ENCODE peak calls at places on chromosomes 12 and 14, in five cellular contexts. One of them, this sample, is unnamed.

GRCh38 chr14:32512813-32513212 is 183.7 kb downstream of the AKAP6 start:
- DNase-seq in AG04450: no peak
- DNase-seq in activated T-cell treated with anti-CD3 and anti-CD28 coated beads, Interleukin-2, amount 50 U/mL, for 1 hour: no peak
- DNase-seq in HS-27A: no peak
- DNase-seq in HT1080: no peak
- DNase-seq in this sample: no peak

GRCh38 chr14:100476012-100476822 is 111.0 kb downstream of the BEGAIN start:
- DNase-seq in HS-27A: peak; percentile 5
- DNase-seq in AG04450: peak; percentile 76
- DNase-seq in HT1080: peak; percentile 98
- DNase-seq in activated T-cell treated with anti-CD3 and anti-CD28 coated beads, Interleukin-2, amount 50 U/mL, for 1 hour: no peak
- DNase-seq in this sample: no peak

GRCh38 chr12:6963016-6963731 is 7.3 kb downstream of the PHB2 start:
- DNase-seq in AG04450: no peak
- DNase-seq in activated T-cell treated with anti-CD3 and anti-CD28 coated beads, Interleukin-2, amount 50 U/mL, for 1 hour: no peak
- DNase-seq in HT1080: no peak
- DNase-seq in HS-27A: no peak
- DNase-seq in this sample: peak; percentile 62

GRCh38 chr12:32139064-32139421 is 32.4 kb downstream of the BICD1 start:
- DNase-seq in AG04450: no peak
- DNase-seq in activated T-cell treated with anti-CD3 and anti-CD28 coated beads, Interleukin-2, amount 50 U/mL, for 1 hour: no peak
- DNase-seq in HS-27A: no peak
- DNase-seq in HT1080: no peak
- DNase-seq in this sample: no peak

GRCh38 chr14:89365071-89365801 is 51.8 kb downstream of the FOXN3 start:
- DNase-seq in HS-27A: no peak
- DNase-seq in HT1080: no peak
- DNase-seq in activated T-cell treated with anti-CD3 and anti-CD28 coated beads, Interleukin-2, amount 50 U/mL, for 1 hour: peak; percentile 41
- DNase-seq in AG04450: no peak
- DNase-seq in this sample: peak; percentile 83

GRCh38 chr14:68574906-68575305 is 218.0 kb downstream of the ZFP36L1 start:
- DNase-seq in AG04450: no peak
- DNase-seq in activated T-cell treated with anti-CD3 and anti-CD28 coated beads, Interleukin-2, amount 50 U/mL, for 1 hour: no peak
- DNase-seq in HT1080: peak; percentile 29
- DNase-seq in HS-27A: peak; percentile 41
- DNase-seq in this sample: no peak

GRCh38 chr12:77387214-77387613 is 321.8 kb upstream of the E2F7 start:
- DNase-seq in AG04450: no peak
- DNase-seq in HS-27A: no peak
- DNase-seq in HT1080: no peak
- DNase-seq in activated T-cell treated with anti-CD3 and anti-CD28 coated beads, Interleukin-2, amount 50 U/mL, for 1 hour: no peak
- DNase-seq in this sample: no peak

GRCh38 chr14:85688024-85688423 is 158.1 kb downstream of the FLRT2 start:
- DNase-seq in AG04450: no peak
- DNase-seq in HT1080: no peak
- DNase-seq in activated T-cell treated with anti-CD3 and anti-CD28 coated beads, Interleukin-2, amount 50 U/mL, for 1 hour: no peak
- DNase-seq in HS-27A: no peak
- DNase-seq in this sample: no peak

GRCh38 chr12:13135336-13136178 is 32.1 kb upstream of the GSG1 start:
- DNase-seq in HS-27A: peak; percentile 82
- DNase-seq in activated T-cell treated with anti-CD3 and anti-CD28 coated beads, Interleukin-2, amount 50 U/mL, for 1 hour: no peak
- DNase-seq in AG04450: peak; percentile 16
- DNase-seq in HT1080: peak; percentile 88
- DNase-seq in this sample: no peak

GRCh38 chr12:96061864-96062453 is 26.6 kb upstream of the LTA4H start:
- DNase-seq in activated T-cell treated with anti-CD3 and anti-CD28 coated beads, Interleukin-2, amount 50 U/mL, for 1 hour: peak; percentile 73
- DNase-seq in HS-27A: peak; percentile 61
- DNase-seq in AG04450: peak; percentile 69
- DNase-seq in HT1080: peak; percentile 82
- DNase-seq in this sample: peak; percentile 90

GRCh38 chr12:88493651-88494050 is 86.6 kb downstream of the KITLG start:
- DNase-seq in HS-27A: peak; percentile 27
- DNase-seq in AG04450: peak; percentile 84
- DNase-seq in HT1080: peak; percentile 53
- DNase-seq in activated T-cell treated with anti-CD3 and anti-CD28 coated beads, Interleukin-2, amount 50 U/mL, for 1 hour: no peak
- DNase-seq in this sample: no peak

GRCh38 chr14:61505815-61506809 is 184.7 kb downstream of the PRKCH start:
- DNase-seq in HS-27A: no peak
- DNase-seq in AG04450: no peak
- DNase-seq in activated T-cell treated with anti-CD3 and anti-CD28 coated beads, Interleukin-2, amount 50 U/mL, for 1 hour: no peak
- DNase-seq in HT1080: no peak
- DNase-seq in this sample: no peak

GRCh38 chr14:105065280-105066228 is at the start of gene GPR132:
- DNase-seq in HS-27A: no peak
- DNase-seq in activated T-cell treated with anti-CD3 and anti-CD28 coated beads, Interleukin-2, amount 50 U/mL, for 1 hour: peak; percentile 86
- DNase-seq in AG04450: no peak
- DNase-seq in HT1080: peak; percentile 80
- DNase-seq in this sample: peak; percentile 95

GRCh38 chr14:103696466-103697071 is 18.7 kb downstream of the XRCC3 start:
- DNase-seq in AG04450: peak; percentile 73
- DNase-seq in HS-27A: no peak
- DNase-seq in activated T-cell treated with anti-CD3 and anti-CD28 coated beads, Interleukin-2, amount 50 U/mL, for 1 hour: no peak
- DNase-seq in HT1080: no peak
- DNase-seq in this sample: peak; percentile 27

GRCh38 chr14:37122288-37122687 is 50.1 kb downstream of the SLC25A21 start:
- DNase-seq in AG04450: peak; percentile 61
- DNase-seq in activated T-cell treated with anti-CD3 and anti-CD28 coated beads, Interleukin-2, amount 50 U/mL, for 1 hour: no peak
- DNase-seq in HT1080: peak; percentile 83
- DNase-seq in HS-27A: peak; percentile 83
- DNase-seq in this sample: no peak

GRCh38 chr12:94590428-94590827 is 59.9 kb downstream of the TMCC3 start:
- DNase-seq in HS-27A: no peak
- DNase-seq in AG04450: no peak
- DNase-seq in activated T-cell treated with anti-CD3 and anti-CD28 coated beads, Interleukin-2, amount 50 U/mL, for 1 hour: no peak
- DNase-seq in HT1080: no peak
- DNase-seq in this sample: no peak

GRCh38 chr12:6685814-6686213 is 3.4 kb downstream of the ZNF384 start:
- DNase-seq in activated T-cell treated with anti-CD3 and anti-CD28 coated beads, Interleukin-2, amount 50 U/mL, for 1 hour: no peak
- DNase-seq in AG04450: no peak
- DNase-seq in HT1080: no peak
- DNase-seq in HS-27A: no peak
- DNase-seq in this sample: no peak

GRCh38 chr12:14691560-14691959 is 4.8 kb downstream of the GUCY2C start:
- DNase-seq in AG04450: no peak
- DNase-seq in HS-27A: no peak
- DNase-seq in HT1080: no peak
- DNase-seq in activated T-cell treated with anti-CD3 and anti-CD28 coated beads, Interleukin-2, amount 50 U/mL, for 1 hour: no peak
- DNase-seq in this sample: no peak

GRCh38 chr12:88663001-88663400 is 82.7 kb upstream of the KITLG start:
- DNase-seq in AG04450: no peak
- DNase-seq in HS-27A: no peak
- DNase-seq in activated T-cell treated with anti-CD3 and anti-CD28 coated beads, Interleukin-2, amount 50 U/mL, for 1 hour: no peak
- DNase-seq in HT1080: peak; percentile 43
- DNase-seq in this sample: no peak

GRCh38 chr14:104118006-104118844 is 20.2 kb upstream of the KIF26A start:
- DNase-seq in HS-27A: no peak
- DNase-seq in activated T-cell treated with anti-CD3 and anti-CD28 coated beads, Interleukin-2, amount 50 U/mL, for 1 hour: no peak
- DNase-seq in HT1080: no peak
- DNase-seq in AG04450: no peak
- DNase-seq in this sample: peak; percentile 53

GRCh38 chr12:53234236-53234635 is 2.2 kb upstream of the RARG start:
- DNase-seq in AG04450: no peak
- DNase-seq in activated T-cell treated with anti-CD3 and anti-CD28 coated beads, Interleukin-2, amount 50 U/mL, for 1 hour: no peak
- DNase-seq in HS-27A: no peak
- DNase-seq in HT1080: no peak
- DNase-seq in this sample: no peak

GRCh38 chr14:36059531-36059930 is 117.0 kb downstream of the PTCSC3 start:
- DNase-seq in HT1080: no peak
- DNase-seq in HS-27A: no peak
- DNase-seq in AG04450: no peak
- DNase-seq in activated T-cell treated with anti-CD3 and anti-CD28 coated beads, Interleukin-2, amount 50 U/mL, for 1 hour: no peak
- DNase-seq in this sample: no peak

GRCh38 chr12:82458101-82458500 is 99.8 kb downstream of the METTL25 start:
- DNase-seq in AG04450: no peak
- DNase-seq in activated T-cell treated with anti-CD3 and anti-CD28 coated beads, Interleukin-2, amount 50 U/mL, for 1 hour: no peak
- DNase-seq in HT1080: no peak
- DNase-seq in HS-27A: no peak
- DNase-seq in this sample: no peak

GRCh38 chr14:69877492-69877891 is 1.7 kb upstream of the SMOC1 start:
- DNase-seq in HT1080: peak; percentile 18
- DNase-seq in AG04450: no peak
- DNase-seq in activated T-cell treated with anti-CD3 and anti-CD28 coated beads, Interleukin-2, amount 50 U/mL, for 1 hour: no peak
- DNase-seq in HS-27A: no peak
- DNase-seq in this sample: no peak

GRCh38 chr12:42234970-42235369 is 3.1 kb downstream of the YAF2 start:
- DNase-seq in activated T-cell treated with anti-CD3 and anti-CD28 coated beads, Interleukin-2, amount 50 U/mL, for 1 hour: no peak
- DNase-seq in HT1080: no peak
- DNase-seq in HS-27A: no peak
- DNase-seq in AG04450: no peak
- DNase-seq in this sample: no peak

GRCh38 chr14:68219407-68219806 is 399.8 kb downstream of the RAD51B start:
- DNase-seq in AG04450: no peak
- DNase-seq in activated T-cell treated with anti-CD3 and anti-CD28 coated beads, Interleukin-2, amount 50 U/mL, for 1 hour: no peak
- DNase-seq in HS-27A: no peak
- DNase-seq in HT1080: no peak
- DNase-seq in this sample: no peak

GRCh38 chr12:26303418-26303817 is 108.0 kb downstream of the SSPN start:
- DNase-seq in AG04450: no peak
- DNase-seq in HS-27A: no peak
- DNase-seq in activated T-cell treated with anti-CD3 and anti-CD28 coated beads, Interleukin-2, amount 50 U/mL, for 1 hour: no peak
- DNase-seq in HT1080: no peak
- DNase-seq in this sample: no peak

GRCh38 chr12:39103552-39104165 is 198.3 kb upstream of the CPNE8 start:
- DNase-seq in activated T-cell treated with anti-CD3 and anti-CD28 coated beads, Interleukin-2, amount 50 U/mL, for 1 hour: no peak
- DNase-seq in AG04450: no peak
- DNase-seq in HS-27A: peak; percentile 19
- DNase-seq in HT1080: peak; percentile 62
- DNase-seq in this sample: no peak

GRCh38 chr14:41548666-41549065 is 58.0 kb upstream of the LRFN5 start:
- DNase-seq in activated T-cell treated with anti-CD3 and anti-CD28 coated beads, Interleukin-2, amount 50 U/mL, for 1 hour: no peak
- DNase-seq in AG04450: peak; percentile 16
- DNase-seq in HT1080: no peak
- DNase-seq in HS-27A: no peak
- DNase-seq in this sample: no peak

This sample was measured in activated effector memory CD4-positive, alpha-beta T cell treated with anti-CD3 and anti-CD28 coated beads, Interleukin-2, amount 50 U/mL, for 16 hours.